ENCODE peak calls at places on chromosomes 5 and 9, in four cellular contexts. B is colonic mucosa, J is AG09319, A is nephron progenitor cell. R is an unnamed sample.

GRCh38 chr9:108442604-108443277 is 413.0 kb downstream of the ACTL7B start:
- DNase-seq in B (no peak), J (no peak), A (no peak), R (no peak)

GRCh38 chr5:179802950-179803562 is 3.6 kb downstream of the MGAT4B start:
- DNase-seq in B (peak; percentile 26), J (no peak), A (peak; percentile 56), R (peak; percentile 90)

GRCh38 chr5:145636396-145636795 is 198.7 kb downstream of the PRELID2 start:
- DNase-seq in B (no peak), J (no peak), A (no peak), R (no peak)

GRCh38 chr5:95984287-95984938 is 22.8 kb upstream of the ELL2 start:
- DNase-seq in B (no peak), J (no peak), A (no peak), R (no peak)

GRCh38 chr5:157047898-157048297 is 11.0 kb downstream of the HAVCR1 start:
- DNase-seq in B (no peak), J (no peak), A (no peak), R (no peak)

GRCh38 chr5:95533106-95533505 is 21.7 kb downstream of the SKIC3 start:
- DNase-seq in B (no peak), J (no peak), A (no peak), R (no peak)

GRCh38 chr9:32434892-32435291 is 50.4 kb downstream of the ACO1 start:
- DNase-seq in B (no peak), J (no peak), A (no peak), R (no peak)

GRCh38 chr5:58122157-58122556 is 337.7 kb downstream of the PLK2 start:
- DNase-seq in B (no peak), J (no peak), A (no peak), R (no peak)

GRCh38 chr5:179907570-179908324 is at the start of gene TBC1D9B:
- DNase-seq in B (peak; percentile 59), J (peak; percentile 12), A (peak; percentile 71), R (peak; percentile 85)

GRCh38 chr5:171405615-171406014 is 13.8 kb upstream of the FGF18 start:
- DNase-seq in B (no peak), J (no peak), A (no peak), R (no peak)

GRCh38 chr5:169856571-169856970 is 123.7 kb downstream of the INSYN2B start:
- DNase-seq in B (no peak), J (peak; percentile 68), A (no peak), R (no peak)

GRCh38 chr5:113489299-113489698 is 1.0 kb upstream of the MCC start:
- DNase-seq in B (no peak), J (peak; percentile 90), A (no peak), R (no peak)

R was measured in left lobe of liver.